ENCODE peak calls at places on chromosomes 7 and 10, in nine cellular contexts. One of them, this sample, is unnamed.

GRCh38 chr7:111561659-111561908 is 708 bp downstream of the IMMP2L start:
- DNase-seq in esophagus squamous epithelium: no peak
- DNase-seq in body of pancreas: peak; percentile 19
- DNase-seq in sigmoid colon: no peak
- DNase-seq in uterus: no peak
- DNase-seq in Peyer's patch: no peak
- DNase-seq in spleen: no peak
- DNase-seq in ovary: no peak
- DNase-seq in IMR-90: no peak
- DNase-seq in this sample: no peak

GRCh38 chr10:103855424-103855823 is at the start of gene SH3PXD2A:
- DNase-seq in Peyer's patch: no peak
- DNase-seq in body of pancreas: peak; percentile 48
- DNase-seq in IMR-90: no peak
- DNase-seq in esophagus squamous epithelium: no peak
- DNase-seq in uterus: no peak
- DNase-seq in spleen: peak; percentile 74
- DNase-seq in sigmoid colon: peak; percentile 73
- DNase-seq in ovary: peak; percentile 75
- DNase-seq in this sample: no peak

GRCh38 chr10:126199221-126199998 is 188.9 kb downstream of the ADAM12 start:
- DNase-seq in ovary: no peak
- DNase-seq in Peyer's patch: no peak
- DNase-seq in sigmoid colon: no peak
- DNase-seq in spleen: no peak
- DNase-seq in uterus: no peak
- DNase-seq in body of pancreas: no peak
- DNase-seq in IMR-90: peak; percentile 100
- DNase-seq in esophagus squamous epithelium: no peak
- DNase-seq in this sample: no peak

GRCh38 chr10:119942973-119943372 is 50.4 kb downstream of the SEC23IP start:
- DNase-seq in sigmoid colon: no peak
- DNase-seq in Peyer's patch: no peak
- DNase-seq in esophagus squamous epithelium: no peak
- DNase-seq in ovary: no peak
- DNase-seq in IMR-90: peak; percentile 57
- DNase-seq in uterus: no peak
- DNase-seq in spleen: no peak
- DNase-seq in body of pancreas: no peak
- DNase-seq in this sample: no peak

GRCh38 chr7:149293338-149293737 is 31.3 kb downstream of the ZNF783 start:
- DNase-seq in Peyer's patch: no peak
- DNase-seq in esophagus squamous epithelium: no peak
- DNase-seq in body of pancreas: no peak
- DNase-seq in uterus: no peak
- DNase-seq in spleen: no peak
- DNase-seq in sigmoid colon: no peak
- DNase-seq in IMR-90: no peak
- DNase-seq in ovary: no peak
- DNase-seq in this sample: no peak

GRCh38 chr7:108037748-108038147 is 34.8 kb upstream of the LAMB1 start:
- DNase-seq in body of pancreas: no peak
- DNase-seq in IMR-90: no peak
- DNase-seq in uterus: no peak
- DNase-seq in esophagus squamous epithelium: no peak
- DNase-seq in Peyer's patch: no peak
- DNase-seq in ovary: no peak
- DNase-seq in sigmoid colon: no peak
- DNase-seq in spleen: no peak
- DNase-seq in this sample: no peak

GRCh38 chr7:106504620-106505019 is 156.3 kb downstream of the CCDC71L start:
- DNase-seq in sigmoid colon: no peak
- DNase-seq in IMR-90: peak; percentile 47
- DNase-seq in uterus: no peak
- DNase-seq in esophagus squamous epithelium: no peak
- DNase-seq in body of pancreas: no peak
- DNase-seq in ovary: no peak
- DNase-seq in spleen: no peak
- DNase-seq in Peyer's patch: no peak
- DNase-seq in this sample: peak; percentile 37

GRCh38 chr10:21498977-21499376 is 26.5 kb downstream of the SKIDA1 start:
- DNase-seq in Peyer's patch: no peak
- DNase-seq in esophagus squamous epithelium: no peak
- DNase-seq in sigmoid colon: no peak
- DNase-seq in body of pancreas: no peak
- DNase-seq in uterus: no peak
- DNase-seq in ovary: no peak
- DNase-seq in spleen: no peak
- DNase-seq in IMR-90: no peak
- DNase-seq in this sample: no peak

GRCh38 chr10:15419279-15419874 is 48.3 kb upstream of the FAM171A1 start:
- DNase-seq in sigmoid colon: no peak
- DNase-seq in uterus: peak; percentile 34
- DNase-seq in body of pancreas: peak; percentile 61
- DNase-seq in ovary: no peak
- DNase-seq in spleen: no peak
- DNase-seq in Peyer's patch: peak; percentile 69
- DNase-seq in esophagus squamous epithelium: no peak
- DNase-seq in IMR-90: peak; percentile 42
- DNase-seq in this sample: peak; percentile 42

GRCh38 chr7:88758355-88759215 is 915 bp upstream of the ZNF804B start:
- DNase-seq in sigmoid colon: no peak
- DNase-seq in body of pancreas: peak; percentile 47
- DNase-seq in spleen: no peak
- DNase-seq in IMR-90: no peak
- DNase-seq in uterus: no peak
- DNase-seq in esophagus squamous epithelium: no peak
- DNase-seq in Peyer's patch: no peak
- DNase-seq in ovary: peak; percentile 29
- DNase-seq in this sample: no peak

DNA sequence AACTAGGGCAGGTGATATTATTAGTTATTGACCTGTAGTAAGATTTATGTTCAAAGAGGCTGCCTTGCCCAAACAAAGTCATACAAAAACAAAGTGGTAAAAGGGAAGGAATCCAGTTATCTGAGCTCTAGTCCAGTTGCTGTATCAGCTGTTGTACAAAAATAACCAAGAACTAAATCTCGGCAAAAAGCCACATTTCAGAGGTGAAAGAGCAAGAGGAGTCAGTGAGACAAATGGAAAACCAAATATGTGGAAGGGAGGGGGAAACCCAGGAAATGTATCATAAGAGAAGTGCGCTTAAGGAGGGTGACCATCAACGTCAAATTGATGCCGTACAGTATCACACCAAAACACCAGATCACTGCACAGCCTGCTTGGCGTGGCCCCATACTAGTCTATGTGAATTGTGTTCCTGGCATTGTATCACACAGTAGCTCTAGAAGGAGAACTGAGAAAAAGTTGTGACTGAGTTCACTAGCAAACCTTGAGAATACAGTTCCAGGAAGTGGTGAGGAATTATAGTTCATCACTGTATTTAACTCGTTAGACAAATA is 6.4 kb downstream of the AGBL3 start:
- DNase-seq in Peyer's patch: no peak
- DNase-seq in spleen: no peak
- DNase-seq in sigmoid colon: no peak
- DNase-seq in uterus: peak; percentile 28
- DNase-seq in IMR-90: peak; percentile 52
- DNase-seq in body of pancreas: no peak
- DNase-seq in esophagus squamous epithelium: no peak
- DNase-seq in ovary: peak; percentile 32
- DNase-seq in this sample: no peak
- TF ChIP-seq POLR2A in Peyer's patch: no peak
- TF ChIP-seq POLR2A in spleen: no peak
- TF ChIP-seq POLR2A in sigmoid colon: no peak
- TF ChIP-seq POLR2A in uterus: no peak
- TF ChIP-seq POLR2A in IMR-90: no peak
- TF ChIP-seq POLR2A in body of pancreas: no peak
- TF ChIP-seq POLR2A in esophagus squamous epithelium: no peak
- TF ChIP-seq POLR2A in ovary: no peak
- TF ChIP-seq POLR2A in this sample: no peak

GRCh38 chr7:46812047-46812672 is 769.8 kb downstream of the TNS3 start:
- DNase-seq in body of pancreas: no peak
- DNase-seq in IMR-90: no peak
- DNase-seq in sigmoid colon: no peak
- DNase-seq in ovary: no peak
- DNase-seq in uterus: no peak
- DNase-seq in esophagus squamous epithelium: no peak
- DNase-seq in Peyer's patch: no peak
- DNase-seq in spleen: no peak
- DNase-seq in this sample: no peak
- TF ChIP-seq POLR2A in body of pancreas: no peak
- TF ChIP-seq POLR2A in IMR-90: no peak
- TF ChIP-seq POLR2A in sigmoid colon: no peak
- TF ChIP-seq POLR2A in ovary: no peak
- TF ChIP-seq POLR2A in uterus: no peak
- TF ChIP-seq POLR2A in esophagus squamous epithelium: no peak
- TF ChIP-seq POLR2A in Peyer's patch: no peak
- TF ChIP-seq POLR2A in spleen: no peak
- TF ChIP-seq POLR2A in this sample: no peak

GRCh38 chr7:73522081-73522818 is at the start of gene BAZ1B:
- DNase-seq in uterus: peak; percentile 98
- DNase-seq in esophagus squamous epithelium: peak; percentile 93
- DNase-seq in Peyer's patch: peak; percentile 99
- DNase-seq in spleen: peak; percentile 98
- DNase-seq in sigmoid colon: peak; percentile 99
- DNase-seq in IMR-90: peak; percentile 97
- DNase-seq in ovary: peak; percentile 97
- DNase-seq in body of pancreas: peak; percentile 98
- DNase-seq in this sample: peak; percentile 99
- TF ChIP-seq POLR2A in uterus: peak; percentile 62
- TF ChIP-seq POLR2A in esophagus squamous epithelium: no peak
- TF ChIP-seq POLR2A in Peyer's patch: peak; percentile 85
- TF ChIP-seq POLR2A in spleen: peak; percentile 27
- TF ChIP-seq POLR2A in sigmoid colon: peak; percentile 44
- TF ChIP-seq POLR2A in IMR-90: no peak
- TF ChIP-seq POLR2A in ovary: peak; percentile 58
- TF ChIP-seq POLR2A in body of pancreas: peak; percentile 57
- TF ChIP-seq POLR2A in this sample: peak; percentile 73

GRCh38 chr10:114042895-114043531 is 653 bp upstream of the ADRB1 start:
- DNase-seq in uterus: no peak
- DNase-seq in Peyer's patch: peak; percentile 62
- DNase-seq in sigmoid colon: peak; percentile 76
- DNase-seq in ovary: no peak
- DNase-seq in IMR-90: peak; percentile 4
- DNase-seq in spleen: no peak
- DNase-seq in body of pancreas: peak; percentile 38
- DNase-seq in esophagus squamous epithelium: no peak
- DNase-seq in this sample: no peak
- TF ChIP-seq POLR2A in uterus: no peak
- TF ChIP-seq POLR2A in Peyer's patch: no peak
- TF ChIP-seq POLR2A in sigmoid colon: no peak
- TF ChIP-seq POLR2A in ovary: no peak
- TF ChIP-seq POLR2A in IMR-90: no peak
- TF ChIP-seq POLR2A in spleen: no peak
- TF ChIP-seq POLR2A in body of pancreas: no peak
- TF ChIP-seq POLR2A in esophagus squamous epithelium: no peak
- TF ChIP-seq POLR2A in this sample: no peak

GRCh38 chr7:99404235-99404976 is 4.0 kb downstream of the PDAP1 start:
- DNase-seq in IMR-90: peak; percentile 59
- DNase-seq in spleen: no peak
- DNase-seq in uterus: no peak
- DNase-seq in body of pancreas: peak; percentile 34
- DNase-seq in ovary: no peak
- DNase-seq in sigmoid colon: no peak
- DNase-seq in esophagus squamous epithelium: no peak
- DNase-seq in Peyer's patch: no peak
- DNase-seq in this sample: no peak
- TF ChIP-seq POLR2A in IMR-90: no peak
- TF ChIP-seq POLR2A in spleen: no peak
- TF ChIP-seq POLR2A in uterus: no peak
- TF ChIP-seq POLR2A in body of pancreas: no peak
- TF ChIP-seq POLR2A in ovary: no peak
- TF ChIP-seq POLR2A in sigmoid colon: no peak
- TF ChIP-seq POLR2A in esophagus squamous epithelium: no peak
- TF ChIP-seq POLR2A in Peyer's patch: no peak
- TF ChIP-seq POLR2A in this sample: no peak

GRCh38 chr7:1468203-1468602 is 8.9 kb upstream of the MICALL2 start:
- DNase-seq in uterus: no peak
- DNase-seq in sigmoid colon: no peak
- DNase-seq in Peyer's patch: no peak
- DNase-seq in ovary: no peak
- DNase-seq in IMR-90: no peak
- DNase-seq in spleen: no peak
- DNase-seq in body of pancreas: no peak
- DNase-seq in esophagus squamous epithelium: no peak
- DNase-seq in this sample: no peak
- TF ChIP-seq POLR2A in uterus: no peak
- TF ChIP-seq POLR2A in sigmoid colon: no peak
- TF ChIP-seq POLR2A in Peyer's patch: no peak
- TF ChIP-seq POLR2A in ovary: no peak
- TF ChIP-seq POLR2A in IMR-90: no peak
- TF ChIP-seq POLR2A in spleen: no peak
- TF ChIP-seq POLR2A in body of pancreas: no peak
- TF ChIP-seq POLR2A in esophagus squamous epithelium: no peak
- TF ChIP-seq POLR2A in this sample: no peak

GRCh38 chr7:30751696-30752273 is at the start of gene INMT:
- DNase-seq in ovary: no peak
- DNase-seq in IMR-90: no peak
- DNase-seq in body of pancreas: no peak
- DNase-seq in Peyer's patch: no peak
- DNase-seq in uterus: no peak
- DNase-seq in esophagus squamous epithelium: no peak
- DNase-seq in spleen: no peak
- DNase-seq in sigmoid colon: no peak
- DNase-seq in this sample: no peak
- TF ChIP-seq POLR2A in ovary: no peak
- TF ChIP-seq POLR2A in IMR-90: no peak
- TF ChIP-seq POLR2A in body of pancreas: no peak
- TF ChIP-seq POLR2A in Peyer's patch: no peak
- TF ChIP-seq POLR2A in uterus: no peak
- TF ChIP-seq POLR2A in esophagus squamous epithelium: no peak
- TF ChIP-seq POLR2A in spleen: no peak
- TF ChIP-seq POLR2A in sigmoid colon: no peak
- TF ChIP-seq POLR2A in this sample: no peak

GRCh38 chr7:27204851-27205322 is 5.0 kb upstream of the HOXA13 start:
- DNase-seq in esophagus squamous epithelium: no peak
- DNase-seq in body of pancreas: no peak
- DNase-seq in sigmoid colon: no peak
- DNase-seq in uterus: no peak
- DNase-seq in spleen: peak; percentile 77
- DNase-seq in IMR-90: no peak
- DNase-seq in ovary: no peak
- DNase-seq in Peyer's patch: no peak
- DNase-seq in this sample: no peak
- TF ChIP-seq POLR2A in esophagus squamous epithelium: no peak
- TF ChIP-seq POLR2A in body of pancreas: no peak
- TF ChIP-seq POLR2A in sigmoid colon: no peak
- TF ChIP-seq POLR2A in uterus: no peak
- TF ChIP-seq POLR2A in spleen: no peak
- TF ChIP-seq POLR2A in IMR-90: no peak
- TF ChIP-seq POLR2A in ovary: no peak
- TF ChIP-seq POLR2A in Peyer's patch: no peak
- TF ChIP-seq POLR2A in this sample: no peak

GRCh38 chr10:79303631-79304478 is 43.4 kb upstream of the PPIF start:
- DNase-seq in sigmoid colon: no peak
- DNase-seq in ovary: no peak
- DNase-seq in esophagus squamous epithelium: no peak
- DNase-seq in spleen: no peak
- DNase-seq in Peyer's patch: no peak
- DNase-seq in body of pancreas: no peak
- DNase-seq in uterus: no peak
- DNase-seq in IMR-90: no peak
- DNase-seq in this sample: no peak
- TF ChIP-seq POLR2A in sigmoid colon: no peak
- TF ChIP-seq POLR2A in ovary: no peak
- TF ChIP-seq POLR2A in esophagus squamous epithelium: no peak
- TF ChIP-seq POLR2A in spleen: no peak
- TF ChIP-seq POLR2A in Peyer's patch: no peak
- TF ChIP-seq POLR2A in body of pancreas: no peak
- TF ChIP-seq POLR2A in uterus: no peak
- TF ChIP-seq POLR2A in IMR-90: no peak
- TF ChIP-seq POLR2A in this sample: no peak